ENCODE peak calls at places on chromosomes 1 and 21, in eight cellular contexts. One of them, this sample, is unnamed.

GRCh38 chr1:45304311-45305081 is 22.2 kb upstream of the HPDL start:
- ATAC-seq in RWPE2: no peak
- ATAC-seq in mucosa of descending colon: peak; percentile 1
- ATAC-seq in heart left ventricle: no peak
- ATAC-seq in pancreas: peak; percentile 2
- ATAC-seq in K562: peak; percentile 2
- ATAC-seq in right cardiac atrium: no peak
- ATAC-seq in gastrocnemius medialis: peak; percentile 24
- ATAC-seq in this sample: no peak

GRCh38 chr1:61450454-61451213 is 274.3 kb downstream of the TM2D1 start:
- ATAC-seq in right cardiac atrium: peak; percentile 46
- ATAC-seq in pancreas: no peak
- ATAC-seq in heart left ventricle: peak; percentile 71
- ATAC-seq in mucosa of descending colon: peak; percentile 87
- ATAC-seq in RWPE2: peak; percentile 33
- ATAC-seq in K562: no peak
- ATAC-seq in gastrocnemius medialis: peak; percentile 10
- ATAC-seq in this sample: peak; percentile 22

GRCh38 chr1:195886000-195886399 is 722.2 kb downstream of the KCNT2 start:
- ATAC-seq in gastrocnemius medialis: no peak
- ATAC-seq in right cardiac atrium: no peak
- ATAC-seq in heart left ventricle: no peak
- ATAC-seq in RWPE2: no peak
- ATAC-seq in K562: peak; percentile 61
- ATAC-seq in pancreas: no peak
- ATAC-seq in mucosa of descending colon: no peak
- ATAC-seq in this sample: no peak

GRCh38 chr1:9606948-9607347 is 18.2 kb downstream of the TMEM201 start:
- ATAC-seq in RWPE2: no peak
- ATAC-seq in heart left ventricle: peak; percentile 68
- ATAC-seq in mucosa of descending colon: no peak
- ATAC-seq in gastrocnemius medialis: peak; percentile 32
- ATAC-seq in pancreas: no peak
- ATAC-seq in K562: no peak
- ATAC-seq in right cardiac atrium: peak; percentile 65
- ATAC-seq in this sample: no peak

GRCh38 chr1:11158291-11158690 is 30.9 kb upstream of the ANGPTL7 start:
- ATAC-seq in K562: no peak
- ATAC-seq in heart left ventricle: no peak
- ATAC-seq in pancreas: peak; percentile 32
- ATAC-seq in right cardiac atrium: no peak
- ATAC-seq in mucosa of descending colon: no peak
- ATAC-seq in gastrocnemius medialis: no peak
- ATAC-seq in RWPE2: peak; percentile 15
- ATAC-seq in this sample: no peak

GRCh38 chr1:41773144-41773571 is 145.6 kb downstream of the HIVEP3 start:
- ATAC-seq in K562: no peak
- ATAC-seq in RWPE2: peak; percentile 45
- ATAC-seq in pancreas: peak; percentile 57
- ATAC-seq in mucosa of descending colon: peak; percentile 17
- ATAC-seq in gastrocnemius medialis: peak; percentile 18
- ATAC-seq in heart left ventricle: peak; percentile 25
- ATAC-seq in right cardiac atrium: peak; percentile 22
- ATAC-seq in this sample: peak; percentile 72

GRCh38 chr1:196698993-196699392 is 47.1 kb downstream of the CFH start:
- ATAC-seq in mucosa of descending colon: no peak
- ATAC-seq in pancreas: no peak
- ATAC-seq in gastrocnemius medialis: no peak
- ATAC-seq in heart left ventricle: no peak
- ATAC-seq in RWPE2: no peak
- ATAC-seq in right cardiac atrium: no peak
- ATAC-seq in K562: no peak
- ATAC-seq in this sample: no peak

GRCh38 chr1:48940354-48940753 is 163.7 kb upstream of the BEND5 start:
- ATAC-seq in RWPE2: no peak
- ATAC-seq in right cardiac atrium: no peak
- ATAC-seq in pancreas: no peak
- ATAC-seq in K562: no peak
- ATAC-seq in gastrocnemius medialis: no peak
- ATAC-seq in heart left ventricle: no peak
- ATAC-seq in mucosa of descending colon: no peak
- ATAC-seq in this sample: no peak

GRCh38 chr1:164629971-164630370 is 71.0 kb downstream of the PBX1 start:
- ATAC-seq in RWPE2: no peak
- ATAC-seq in right cardiac atrium: no peak
- ATAC-seq in gastrocnemius medialis: no peak
- ATAC-seq in K562: no peak
- ATAC-seq in heart left ventricle: no peak
- ATAC-seq in mucosa of descending colon: no peak
- ATAC-seq in pancreas: no peak
- ATAC-seq in this sample: no peak

GRCh38 chr1:61280457-61280856 is 198.1 kb downstream of the NFIA start:
- ATAC-seq in mucosa of descending colon: no peak
- ATAC-seq in RWPE2: no peak
- ATAC-seq in heart left ventricle: peak; percentile 56
- ATAC-seq in pancreas: no peak
- ATAC-seq in K562: no peak
- ATAC-seq in right cardiac atrium: no peak
- ATAC-seq in gastrocnemius medialis: no peak
- ATAC-seq in this sample: no peak

GRCh38 chr1:228073870-228074545 is 8.5 kb upstream of the ARF1 start:
- ATAC-seq in mucosa of descending colon: peak; percentile 39
- ATAC-seq in right cardiac atrium: no peak
- ATAC-seq in heart left ventricle: peak; percentile 35
- ATAC-seq in pancreas: peak; percentile 23
- ATAC-seq in RWPE2: peak; percentile 37
- ATAC-seq in gastrocnemius medialis: no peak
- ATAC-seq in K562: peak; percentile 77
- ATAC-seq in this sample: no peak

GRCh38 chr1:2237773-2238172 is 9.7 kb downstream of the SKI start:
- ATAC-seq in mucosa of descending colon: peak; percentile 6
- ATAC-seq in K562: peak; percentile 63
- ATAC-seq in heart left ventricle: no peak
- ATAC-seq in pancreas: no peak
- ATAC-seq in gastrocnemius medialis: no peak
- ATAC-seq in RWPE2: no peak
- ATAC-seq in right cardiac atrium: no peak
- ATAC-seq in this sample: no peak

GRCh38 chr1:214067853-214068703 is 80.3 kb downstream of the PROX1 start:
- ATAC-seq in heart left ventricle: no peak
- ATAC-seq in RWPE2: no peak
- ATAC-seq in K562: no peak
- ATAC-seq in gastrocnemius medialis: no peak
- ATAC-seq in right cardiac atrium: no peak
- ATAC-seq in pancreas: no peak
- ATAC-seq in mucosa of descending colon: no peak
- ATAC-seq in this sample: no peak

GRCh38 chr1:233242827-233243483 is 52.6 kb downstream of the PCNX2 start:
- ATAC-seq in gastrocnemius medialis: no peak
- ATAC-seq in right cardiac atrium: peak; percentile 20
- ATAC-seq in mucosa of descending colon: peak; percentile 70
- ATAC-seq in pancreas: peak; percentile 59
- ATAC-seq in heart left ventricle: peak; percentile 66
- ATAC-seq in RWPE2: no peak
- ATAC-seq in K562: no peak
- ATAC-seq in this sample: no peak

GRCh38 chr1:37096523-37096922 is 62.2 kb upstream of the GRIK3 start:
- ATAC-seq in RWPE2: no peak
- ATAC-seq in pancreas: no peak
- ATAC-seq in K562: peak; percentile 97
- ATAC-seq in gastrocnemius medialis: no peak
- ATAC-seq in right cardiac atrium: no peak
- ATAC-seq in heart left ventricle: no peak
- ATAC-seq in mucosa of descending colon: peak; percentile 29
- ATAC-seq in this sample: no peak

GRCh38 chr1:23657659-23658275 is 33.8 kb upstream of the RPL11 start:
- ATAC-seq in pancreas: peak; percentile 79
- ATAC-seq in right cardiac atrium: peak; percentile 87
- ATAC-seq in heart left ventricle: peak; percentile 59
- ATAC-seq in gastrocnemius medialis: no peak
- ATAC-seq in RWPE2: no peak
- ATAC-seq in K562: peak; percentile 98
- ATAC-seq in mucosa of descending colon: peak; percentile 72
- ATAC-seq in this sample: peak; percentile 63

GRCh38 chr21:42621166-42621827 is 32.1 kb upstream of the PDE9A start:
- ATAC-seq in K562: peak; percentile 59
- ATAC-seq in pancreas: no peak
- ATAC-seq in right cardiac atrium: no peak
- ATAC-seq in heart left ventricle: no peak
- ATAC-seq in gastrocnemius medialis: no peak
- ATAC-seq in mucosa of descending colon: peak; percentile 65
- ATAC-seq in RWPE2: no peak
- ATAC-seq in this sample: no peak

GRCh38 chr1:17575786-17576584 is 36.5 kb downstream of the ARHGEF10L start:
- ATAC-seq in pancreas: peak; percentile 13
- ATAC-seq in mucosa of descending colon: peak; percentile 32
- ATAC-seq in K562: no peak
- ATAC-seq in heart left ventricle: peak; percentile 32
- ATAC-seq in RWPE2: no peak
- ATAC-seq in gastrocnemius medialis: no peak
- ATAC-seq in right cardiac atrium: no peak
- ATAC-seq in this sample: peak; percentile 44

GRCh38 chr1:60431593-60431992 is 358.0 kb upstream of the C1orf87 start:
- ATAC-seq in K562: no peak
- ATAC-seq in gastrocnemius medialis: peak; percentile 57
- ATAC-seq in right cardiac atrium: no peak
- ATAC-seq in mucosa of descending colon: no peak
- ATAC-seq in RWPE2: no peak
- ATAC-seq in pancreas: no peak
- ATAC-seq in heart left ventricle: no peak
- ATAC-seq in this sample: peak; percentile 16

GRCh38 chr1:63918395-63918945 is 144.7 kb downstream of the ROR1 start:
- ATAC-seq in heart left ventricle: no peak
- ATAC-seq in pancreas: no peak
- ATAC-seq in K562: no peak
- ATAC-seq in right cardiac atrium: no peak
- ATAC-seq in gastrocnemius medialis: no peak
- ATAC-seq in RWPE2: no peak
- ATAC-seq in mucosa of descending colon: no peak
- ATAC-seq in this sample: no peak

GRCh38 chr1:9544926-9545325 is 5.7 kb downstream of the SLC25A33 start:
- ATAC-seq in mucosa of descending colon: no peak
- ATAC-seq in heart left ventricle: no peak
- ATAC-seq in pancreas: no peak
- ATAC-seq in right cardiac atrium: no peak
- ATAC-seq in K562: no peak
- ATAC-seq in gastrocnemius medialis: no peak
- ATAC-seq in RWPE2: no peak
- ATAC-seq in this sample: no peak

GRCh38 chr1:247769603-247770002 is 9.2 kb upstream of the OR1C1 start:
- ATAC-seq in pancreas: no peak
- ATAC-seq in mucosa of descending colon: no peak
- ATAC-seq in right cardiac atrium: no peak
- ATAC-seq in K562: no peak
- ATAC-seq in gastrocnemius medialis: no peak
- ATAC-seq in RWPE2: no peak
- ATAC-seq in heart left ventricle: no peak
- ATAC-seq in this sample: no peak
- H3K9me3 ChIP-seq in pancreas: no peaks in the 10 kb centered on the region
- H3K9me3 ChIP-seq in mucosa of descending colon: no peaks in the 10 kb centered on the region
- H3K9me3 ChIP-seq in right cardiac atrium: no peaks in the 10 kb centered on the region
- H3K9me3 ChIP-seq in K562: no peaks in the 10 kb centered on the region
- H3K9me3 ChIP-seq in gastrocnemius medialis: no peaks in the 10 kb centered on the region
- H3K9me3 ChIP-seq in RWPE2: no peaks in the 10 kb centered on the region
- H3K9me3 ChIP-seq in heart left ventricle: no peaks in the 10 kb centered on the region
- H3K9me3 ChIP-seq in this sample: no peaks in the 10 kb centered on the region

DNA sequence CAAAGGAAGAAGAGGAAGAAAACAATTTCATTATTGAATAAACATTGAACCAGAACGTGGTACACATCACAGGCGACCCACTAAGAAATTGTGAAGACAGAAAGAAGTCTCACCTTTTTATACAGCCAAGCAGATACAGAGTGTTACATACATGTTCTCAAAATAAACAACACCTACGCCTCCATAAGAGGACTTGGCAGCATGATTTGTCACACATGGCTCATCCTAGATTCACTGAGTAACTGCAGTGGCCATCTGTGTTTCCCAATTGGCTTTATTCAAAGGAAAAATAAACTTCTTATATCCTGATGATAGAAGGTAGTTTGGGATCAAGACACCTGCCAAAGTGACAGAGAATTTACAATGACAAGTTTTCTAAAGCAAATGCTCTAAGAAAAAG is 7.6 kb upstream of the KRTAP19-8 start:
- ATAC-seq in pancreas: no peak
- ATAC-seq in K562: no peak
- ATAC-seq in right cardiac atrium: no peak
- ATAC-seq in mucosa of descending colon: no peak
- ATAC-seq in heart left ventricle: no peak
- ATAC-seq in gastrocnemius medialis: no peak
- ATAC-seq in RWPE2: no peak
- ATAC-seq in this sample: no peak
- H3K9me3 ChIP-seq in pancreas: no peaks in the 10 kb centered on the region
- H3K9me3 ChIP-seq in K562: no peaks in the 10 kb centered on the region
- H3K9me3 ChIP-seq in right cardiac atrium: no peaks in the 10 kb centered on the region
- H3K9me3 ChIP-seq in mucosa of descending colon: no peaks in the 10 kb centered on the region
- H3K9me3 ChIP-seq in heart left ventricle: no peaks in the 10 kb centered on the region
- H3K9me3 ChIP-seq in gastrocnemius medialis: no peaks in the 10 kb centered on the region
- H3K9me3 ChIP-seq in RWPE2: no peaks in the 10 kb centered on the region
- H3K9me3 ChIP-seq in this sample: no peaks in the 10 kb centered on the region

GRCh38 chr1:180911640-180912161 is 996 bp upstream of the KIAA1614 start:
- ATAC-seq in right cardiac atrium: peak; percentile 42
- ATAC-seq in heart left ventricle: peak; percentile 35
- ATAC-seq in mucosa of descending colon: peak; percentile 33
- ATAC-seq in gastrocnemius medialis: no peak
- ATAC-seq in RWPE2: peak; percentile 2
- ATAC-seq in pancreas: peak; percentile 24
- ATAC-seq in K562: no peak
- ATAC-seq in this sample: peak; percentile 17
- H3K9me3 ChIP-seq in right cardiac atrium: no peaks in the 10 kb centered on the region
- H3K9me3 ChIP-seq in heart left ventricle: no peaks in the 10 kb centered on the region
- H3K9me3 ChIP-seq in mucosa of descending colon: no peaks in the 10 kb centered on the region
- H3K9me3 ChIP-seq in gastrocnemius medialis: no peaks in the 10 kb centered on the region
- H3K9me3 ChIP-seq in RWPE2: no peaks in the 10 kb centered on the region
- H3K9me3 ChIP-seq in pancreas: no peaks in the 10 kb centered on the region
- H3K9me3 ChIP-seq in K562: no peaks in the 10 kb centered on the region
- H3K9me3 ChIP-seq in this sample: no peaks in the 10 kb centered on the region

DNA sequence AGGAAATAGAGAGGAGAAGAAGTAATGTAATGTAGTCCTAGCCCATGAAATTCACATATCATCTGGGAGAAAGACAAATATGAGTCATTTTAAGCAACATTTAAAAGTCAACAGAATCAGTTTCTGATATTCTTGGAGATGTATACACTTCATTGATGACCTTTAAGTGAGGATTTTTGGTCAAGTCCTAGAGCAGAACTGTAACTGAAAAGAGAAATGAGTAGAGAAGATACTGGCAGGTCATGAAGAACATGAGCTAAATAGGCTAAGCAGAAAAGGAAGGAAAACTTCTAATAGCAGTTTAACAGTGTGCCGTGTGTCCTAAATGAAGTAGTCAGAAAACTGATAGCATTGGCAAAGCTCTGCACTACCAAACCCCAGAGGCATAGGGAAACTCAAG is 4.6 kb downstream of the ZFP69B start:
- ATAC-seq in K562: no peak
- ATAC-seq in gastrocnemius medialis: no peak
- ATAC-seq in mucosa of descending colon: no peak
- ATAC-seq in pancreas: no peak
- ATAC-seq in RWPE2: no peak
- ATAC-seq in right cardiac atrium: no peak
- ATAC-seq in heart left ventricle: no peak
- ATAC-seq in this sample: no peak
- H3K9me3 ChIP-seq in K562: peaks cover 26% of the 10 kb centered on the region
- H3K9me3 ChIP-seq in gastrocnemius medialis: no peaks in the 10 kb centered on the region
- H3K9me3 ChIP-seq in mucosa of descending colon: peaks cover 67% of the 10 kb centered on the region
- H3K9me3 ChIP-seq in pancreas: no peaks in the 10 kb centered on the region
- H3K9me3 ChIP-seq in RWPE2: peaks cover 18% of the 10 kb centered on the region
- H3K9me3 ChIP-seq in right cardiac atrium: peaks cover 3% of the 10 kb centered on the region
- H3K9me3 ChIP-seq in heart left ventricle: peaks cover 12% of the 10 kb centered on the region
- H3K9me3 ChIP-seq in this sample: peaks cover 58% of the 10 kb centered on the region

This sample was measured in gastroesophageal sphincter.